ENCODE peak calls at places on chromosomes 13 and 19, in nine cellular contexts. C is fibroblast of mammary gland; W is ascending aorta; J is C1 segment of cervical spinal cord; I is choroid plexus epithelial cell; T is NCI-H1092 treated with DMSO at 0.1 percent for 48 hours; V is activated T-helper 1 cell treated with anti-CD3 and anti-CD28 coated beads, Interleukin-12 subunit alpha, Interleukin-12 subunit beta, Interleukin-2, Interleukin-4 antibody, amounts not matched to agents 30 ng/mL and 10 ng/mL and 1 ng/mL, durations not matched to agents 14 hours and 24 hours and 36 hours; O is bronchial epithelial cell; G is naive B cell. A is an unnamed sample.

GRCh38 chr19:3506384-3507340 is 551 bp downstream of the FZR1 start:
- DNase-seq in C (no peak), G (peak), J (no peak), I (peak), V (peak), O (no peak), T (no peak), W (peak), A (no peak)

GRCh38 chr19:2552859-2553258 is 76.9 kb downstream of the GADD45B start:
- DNase-seq in I (peak), V (peak), C (no peak), J (no peak), W (no peak), T (no peak), O (no peak), G (peak), A (no peak)

GRCh38 chr13:75855847-75856246 is 219.7 kb downstream of the LMO7 start:
- DNase-seq in G (no peak), V (no peak), I (no peak), T (no peak), C (no peak), O (peak), W (no peak), J (no peak), A (no peak)

GRCh38 chr13:64471916-64472315 is 2758.2 kb downstream of the PCDH9 start:
- DNase-seq in V (no peak), J (no peak), I (peak), O (peak), T (peak), G (no peak), W (no peak), C (peak), A (peak)

GRCh38 chr19:47049307-47049700 is 880 bp upstream of the TMEM160 start:
- DNase-seq in T (no peak), J (no peak), C (peak), I (peak), G (no peak), W (no peak), O (peak), V (no peak), A (no peak)

GRCh38 chr19:45828523-45828922 is 13.4 kb upstream of the RSPH6A start:
- DNase-seq in O (no peak), V (no peak), C (no peak), G (no peak), T (no peak), I (no peak), J (no peak), W (no peak), A (no peak)

GRCh38 chr13:80173224-80173623 is 167.7 kb downstream of the SPRY2 start:
- DNase-seq in W (no peak), G (no peak), J (no peak), O (no peak), C (peak), V (no peak), T (no peak), I (no peak), A (no peak)

GRCh38 chr13:109673477-109673876 is 112.9 kb downstream of the IRS2 start:
- DNase-seq in I (peak), V (no peak), W (no peak), O (no peak), G (no peak), C (peak), T (no peak), J (no peak), A (no peak)

A was measured in frontal cortex.